ENCODE peak calls at places on chromosomes 7 and 10, in ten cellular contexts. One of them, this sample, is unnamed.

GRCh38 chr7:7651479-7651878 is 10.9 kb downstream of the UMAD1 start:
- DNase-seq in aorta: no peak
- DNase-seq in MV-4-11: no peak
- DNase-seq in AG20443: no peak
- DNase-seq in erythroblast: no peak
- DNase-seq in A549: no peak
- DNase-seq in cardiac fibroblast: no peak
- DNase-seq in PC-3: no peak
- DNase-seq in choroid plexus epithelial cell: no peak
- DNase-seq in Daoy: no peak
- DNase-seq in this sample: no peak

GRCh38 chr7:142338633-142339501 is 81.0 kb upstream of the PRSS58 start:
- DNase-seq in aorta: no peak
- DNase-seq in MV-4-11: no peak
- DNase-seq in AG20443: peak
- DNase-seq in erythroblast: no peak
- DNase-seq in A549: peak
- DNase-seq in cardiac fibroblast: peak
- DNase-seq in PC-3: peak
- DNase-seq in choroid plexus epithelial cell: peak
- DNase-seq in Daoy: peak
- DNase-seq in this sample: no peak

GRCh38 chr7:12322287-12322902 is 81.3 kb downstream of the VWDE start:
- DNase-seq in aorta: no peak
- DNase-seq in MV-4-11: no peak
- DNase-seq in AG20443: peak
- DNase-seq in erythroblast: peak
- DNase-seq in A549: peak
- DNase-seq in cardiac fibroblast: peak
- DNase-seq in PC-3: peak
- DNase-seq in choroid plexus epithelial cell: peak
- DNase-seq in Daoy: peak
- DNase-seq in this sample: no peak

GRCh38 chr7:86328801-86329433 is 314.8 kb upstream of the GRM3 start:
- DNase-seq in aorta: no peak
- DNase-seq in MV-4-11: no peak
- DNase-seq in AG20443: no peak
- DNase-seq in erythroblast: no peak
- DNase-seq in A549: no peak
- DNase-seq in cardiac fibroblast: no peak
- DNase-seq in PC-3: no peak
- DNase-seq in choroid plexus epithelial cell: no peak
- DNase-seq in Daoy: no peak
- DNase-seq in this sample: no peak

GRCh38 chr10:15684768-15685167 is 35.0 kb downstream of the ITGA8 start:
- DNase-seq in aorta: no peak
- DNase-seq in MV-4-11: peak
- DNase-seq in AG20443: no peak
- DNase-seq in erythroblast: no peak
- DNase-seq in A549: no peak
- DNase-seq in cardiac fibroblast: no peak
- DNase-seq in PC-3: no peak
- DNase-seq in choroid plexus epithelial cell: no peak
- DNase-seq in Daoy: no peak
- DNase-seq in this sample: no peak

GRCh38 chr7:89123871-89124270 is 328.3 kb upstream of the TEX47 start:
- DNase-seq in aorta: no peak
- DNase-seq in MV-4-11: no peak
- DNase-seq in AG20443: no peak
- DNase-seq in erythroblast: no peak
- DNase-seq in A549: no peak
- DNase-seq in cardiac fibroblast: no peak
- DNase-seq in PC-3: no peak
- DNase-seq in choroid plexus epithelial cell: no peak
- DNase-seq in Daoy: no peak
- DNase-seq in this sample: no peak

GRCh38 chr10:98460837-98461499 is 14.2 kb upstream of the HPS1 start:
- DNase-seq in aorta: no peak
- DNase-seq in MV-4-11: peak
- DNase-seq in AG20443: peak
- DNase-seq in erythroblast: peak
- DNase-seq in A549: peak
- DNase-seq in cardiac fibroblast: peak
- DNase-seq in PC-3: peak
- DNase-seq in choroid plexus epithelial cell: peak
- DNase-seq in Daoy: peak
- DNase-seq in this sample: peak

GRCh38 chr7:22438994-22439393 is 61.0 kb downstream of the STEAP1B start:
- DNase-seq in aorta: no peak
- DNase-seq in MV-4-11: no peak
- DNase-seq in AG20443: no peak
- DNase-seq in erythroblast: no peak
- DNase-seq in A549: no peak
- DNase-seq in cardiac fibroblast: no peak
- DNase-seq in PC-3: no peak
- DNase-seq in choroid plexus epithelial cell: no peak
- DNase-seq in Daoy: no peak
- DNase-seq in this sample: no peak

GRCh38 chr7:83415840-83416239 is 233.1 kb downstream of the SEMA3E start:
- DNase-seq in aorta: no peak
- DNase-seq in MV-4-11: no peak
- DNase-seq in AG20443: no peak
- DNase-seq in erythroblast: no peak
- DNase-seq in A549: no peak
- DNase-seq in cardiac fibroblast: no peak
- DNase-seq in PC-3: peak
- DNase-seq in choroid plexus epithelial cell: no peak
- DNase-seq in Daoy: peak
- DNase-seq in this sample: no peak

GRCh38 chr7:28573751-28574295 is 161.5 kb downstream of the CREB5 start:
- DNase-seq in aorta: no peak
- DNase-seq in MV-4-11: no peak
- DNase-seq in AG20443: no peak
- DNase-seq in erythroblast: no peak
- DNase-seq in A549: no peak
- DNase-seq in cardiac fibroblast: peak
- DNase-seq in PC-3: peak
- DNase-seq in choroid plexus epithelial cell: no peak
- DNase-seq in Daoy: peak
- DNase-seq in this sample: no peak

GRCh38 chr10:71435571-71436267 is 39.0 kb downstream of the CDH23 start:
- DNase-seq in aorta: peak
- DNase-seq in MV-4-11: peak
- DNase-seq in AG20443: no peak
- DNase-seq in erythroblast: no peak
- DNase-seq in A549: no peak
- DNase-seq in cardiac fibroblast: peak
- DNase-seq in PC-3: no peak
- DNase-seq in choroid plexus epithelial cell: no peak
- DNase-seq in Daoy: no peak
- DNase-seq in this sample: no peak

GRCh38 chr7:1947586-1948217 is 277.6 kb downstream of the ELFN1 start:
- DNase-seq in aorta: peak
- DNase-seq in MV-4-11: no peak
- DNase-seq in AG20443: no peak
- DNase-seq in erythroblast: no peak
- DNase-seq in A549: no peak
- DNase-seq in cardiac fibroblast: no peak
- DNase-seq in PC-3: no peak
- DNase-seq in choroid plexus epithelial cell: no peak
- DNase-seq in Daoy: no peak
- DNase-seq in this sample: no peak

GRCh38 chr10:37314350-37314749 is 189.0 kb downstream of the ANKRD30A start:
- DNase-seq in aorta: no peak
- DNase-seq in MV-4-11: no peak
- DNase-seq in AG20443: no peak
- DNase-seq in erythroblast: no peak
- DNase-seq in A549: no peak
- DNase-seq in cardiac fibroblast: no peak
- DNase-seq in PC-3: peak
- DNase-seq in choroid plexus epithelial cell: no peak
- DNase-seq in Daoy: no peak
- DNase-seq in this sample: no peak

GRCh38 chr10:52066383-52066782 is 247.7 kb upstream of the DKK1 start:
- DNase-seq in aorta: no peak
- DNase-seq in MV-4-11: no peak
- DNase-seq in AG20443: no peak
- DNase-seq in erythroblast: no peak
- DNase-seq in A549: peak
- DNase-seq in cardiac fibroblast: no peak
- DNase-seq in PC-3: peak
- DNase-seq in choroid plexus epithelial cell: peak
- DNase-seq in Daoy: no peak
- DNase-seq in this sample: no peak

GRCh38 chr10:49749556-49750491 is 12.3 kb downstream of the OGDHL start:
- DNase-seq in aorta: peak
- DNase-seq in MV-4-11: no peak
- DNase-seq in AG20443: peak
- DNase-seq in erythroblast: no peak
- DNase-seq in A549: no peak
- DNase-seq in cardiac fibroblast: no peak
- DNase-seq in PC-3: no peak
- DNase-seq in choroid plexus epithelial cell: no peak
- DNase-seq in Daoy: no peak
- DNase-seq in this sample: no peak

GRCh38 chr7:151275813-151276577 is 27.5 kb upstream of the SMARCD3 start:
- DNase-seq in aorta: peak
- DNase-seq in MV-4-11: no peak
- DNase-seq in AG20443: no peak
- DNase-seq in erythroblast: no peak
- DNase-seq in A549: no peak
- DNase-seq in cardiac fibroblast: no peak
- DNase-seq in PC-3: no peak
- DNase-seq in choroid plexus epithelial cell: no peak
- DNase-seq in Daoy: no peak
- DNase-seq in this sample: no peak

GRCh38 chr10:102327641-102328040 is 67.9 kb upstream of the NFKB2 start:
- DNase-seq in aorta: no peak
- DNase-seq in MV-4-11: no peak
- DNase-seq in AG20443: no peak
- DNase-seq in erythroblast: no peak
- DNase-seq in A549: no peak
- DNase-seq in cardiac fibroblast: no peak
- DNase-seq in PC-3: no peak
- DNase-seq in choroid plexus epithelial cell: no peak
- DNase-seq in Daoy: no peak
- DNase-seq in this sample: no peak

GRCh38 chr7:27260211-27260610 is 17.6 kb downstream of the EVX1 start:
- DNase-seq in aorta: no peak
- DNase-seq in MV-4-11: no peak
- DNase-seq in AG20443: no peak
- DNase-seq in erythroblast: no peak
- DNase-seq in A549: no peak
- DNase-seq in cardiac fibroblast: no peak
- DNase-seq in PC-3: peak
- DNase-seq in choroid plexus epithelial cell: no peak
- DNase-seq in Daoy: no peak
- DNase-seq in this sample: no peak